ENCODE peak calls at places on chromosomes 12 and 14, in six cellular contexts. One of them, this sample, is unnamed.

GRCh38 chr14:19729763-19730162 is 13.6 kb upstream of the OR4Q3 start:
- DNase-seq in fibroblast of mammary gland: no peak
- DNase-seq in caudate nucleus: no peak
- DNase-seq in left ventricle myocardium inferior: no peak
- DNase-seq in transverse colon: no peak
- DNase-seq in iris pigment epithelial cell: no peak
- DNase-seq in this sample: no peak

GRCh38 chr14:55416866-55417265 is 5.2 kb upstream of the ATG14 start:
- DNase-seq in iris pigment epithelial cell: no peak
- DNase-seq in caudate nucleus: no peak
- DNase-seq in fibroblast of mammary gland: peak; percentile 33
- DNase-seq in transverse colon: peak; percentile 56
- DNase-seq in left ventricle myocardium inferior: no peak
- DNase-seq in this sample: no peak

GRCh38 chr14:50362791-50363733 is 33.6 kb downstream of the CDKL1 start:
- DNase-seq in left ventricle myocardium inferior: no peak
- DNase-seq in transverse colon: no peak
- DNase-seq in caudate nucleus: no peak
- DNase-seq in fibroblast of mammary gland: no peak
- DNase-seq in iris pigment epithelial cell: peak; percentile 40
- DNase-seq in this sample: no peak

GRCh38 chr14:22900088-22900799 is 17.2 kb downstream of the REM2 start:
- DNase-seq in caudate nucleus: no peak
- DNase-seq in transverse colon: peak; percentile 44
- DNase-seq in iris pigment epithelial cell: peak; percentile 79
- DNase-seq in fibroblast of mammary gland: peak; percentile 79
- DNase-seq in left ventricle myocardium inferior: no peak
- DNase-seq in this sample: peak; percentile 66

GRCh38 chr14:56199976-56200577 is 81.9 kb downstream of the PELI2 start:
- DNase-seq in iris pigment epithelial cell: peak; percentile 67
- DNase-seq in left ventricle myocardium inferior: no peak
- DNase-seq in fibroblast of mammary gland: no peak
- DNase-seq in caudate nucleus: no peak
- DNase-seq in transverse colon: no peak
- DNase-seq in this sample: no peak

GRCh38 chr14:93970967-93971634 is 5.3 kb downstream of the ASB2 start:
- DNase-seq in transverse colon: peak; percentile 61
- DNase-seq in iris pigment epithelial cell: no peak
- DNase-seq in caudate nucleus: no peak
- DNase-seq in left ventricle myocardium inferior: no peak
- DNase-seq in fibroblast of mammary gland: no peak
- DNase-seq in this sample: no peak

GRCh38 chr12:14836336-14837210 is 6.8 kb downstream of the ART4 start:
- DNase-seq in left ventricle myocardium inferior: no peak
- DNase-seq in iris pigment epithelial cell: peak; percentile 95
- DNase-seq in caudate nucleus: no peak
- DNase-seq in fibroblast of mammary gland: peak; percentile 90
- DNase-seq in transverse colon: no peak
- DNase-seq in this sample: no peak

GRCh38 chr12:30964896-30965612 is 38.5 kb downstream of the TSPAN11 start:
- DNase-seq in iris pigment epithelial cell: no peak
- DNase-seq in fibroblast of mammary gland: no peak
- DNase-seq in left ventricle myocardium inferior: no peak
- DNase-seq in caudate nucleus: no peak
- DNase-seq in transverse colon: no peak
- DNase-seq in this sample: no peak

GRCh38 chr14:75906680-75907280 is 75.0 kb downstream of the TGFB3 start:
- DNase-seq in left ventricle myocardium inferior: no peak
- DNase-seq in iris pigment epithelial cell: no peak
- DNase-seq in transverse colon: peak; percentile 68
- DNase-seq in fibroblast of mammary gland: peak; percentile 75
- DNase-seq in caudate nucleus: peak; percentile 38
- DNase-seq in this sample: peak; percentile 64